ENCODE peak calls at places on chromosomes 5 and 9, in seven cellular contexts. C is sciatic nerve; Q is EL; T is stimulated activated CD4-positive, alpha-beta T cell treated with anti-CD3 and anti-CD28 coated beads, Interleukin-4, amount 100 ng/mL, for 24 hours; J is cardiac muscle cell; A is stomach; B is AG09319. S is an unnamed sample.

GRCh38 chr9:129320575-129321311 is 142.7 kb upstream of the IER5L start:
- DNase-seq in C (peak), Q (peak), T (peak), J (peak), A (peak), B (peak), S (peak)

GRCh38 chr5:139275536-139276297 is 17.8 kb upstream of the MATR3 start:
- DNase-seq in C (no peak), Q (no peak), T (no peak), J (no peak), A (no peak), B (no peak), S (no peak)

GRCh38 chr5:148988328-148988727 is 74.5 kb downstream of the SH3TC2 start:
- DNase-seq in C (no peak), Q (no peak), T (no peak), J (no peak), A (no peak), B (no peak), S (peak)

GRCh38 chr5:14932902-14933475 is 61.4 kb upstream of the ANKH start:
- DNase-seq in C (no peak), Q (no peak), T (no peak), J (no peak), A (no peak), B (no peak), S (no peak)

GRCh38 chr5:156330141-156330870 is 3.3 kb downstream of the SGCD start:
- DNase-seq in C (no peak), Q (no peak), T (no peak), J (no peak), A (no peak), B (no peak), S (peak)

GRCh38 chr9:97038909-97039781 is at the start of gene CTSV:
- DNase-seq in C (peak), Q (peak), T (peak), J (peak), A (peak), B (peak), S (peak)

GRCh38 chr5:149128023-149128875 is 13.0 kb upstream of the ABLIM3 start:
- DNase-seq in C (no peak), Q (peak), T (no peak), J (peak), A (no peak), B (no peak), S (peak)

GRCh38 chr5:136155769-136156168 is 23.1 kb downstream of the SMAD5 start:
- DNase-seq in C (no peak), Q (peak), T (no peak), J (peak), A (no peak), B (no peak), S (no peak)

GRCh38 chr5:42268630-42269029 is 154.6 kb upstream of the GHR start:
- DNase-seq in C (no peak), Q (peak), T (no peak), J (peak), A (no peak), B (no peak), S (no peak)

GRCh38 chr5:157107508-157107907 is 1.3 kb downstream of the HAVCR2 start:
- DNase-seq in C (no peak), Q (no peak), T (no peak), J (no peak), A (no peak), B (no peak), S (no peak)

GRCh38 chr5:27821681-27822080 is 783.3 kb upstream of the CDH9 start:
- DNase-seq in C (no peak), Q (no peak), T (no peak), J (peak), A (no peak), B (no peak), S (no peak)

GRCh38 chr9:13088734-13089427 is 190.6 kb downstream of the MPDZ start:
- DNase-seq in C (no peak), Q (peak), T (no peak), J (peak), A (no peak), B (peak), S (peak)

GRCh38 chr9:28547469-28547981 is 974.2 kb upstream of the C9orf72 start:
- DNase-seq in C (no peak), Q (no peak), T (no peak), J (no peak), A (no peak), B (no peak), S (no peak)

S was measured in AG08395.